ENCODE peak calls at places on chromosome 19, in four cellular contexts. V, M, F and K are unnamed samples.
A peak's percentile ranks its signal among the peaks of the same experiment; 100 is the strongest.

GRCh38 chr19:1090731-1091543 is 4.2 kb downstream of the POLR2E start:
- DNase-seq in V (no peak), M (no peak), F (no peak), K (no peak)

GRCh38 chr19:33306853-33307792 is 4.8 kb upstream of the CEBPA start:
- DNase-seq in V (no peak), M (no peak), F (no peak), K (no peak)

GRCh38 chr19:33502991-33503790 is 18.4 kb downstream of the PEPD start:
- DNase-seq in V (no peak), M (no peak), F (peak; percentile 49), K (no peak)

GRCh38 chr19:7250951-7251350 is 43.3 kb downstream of the INSR start:
- DNase-seq in V (peak; percentile 70), M (no peak), F (no peak), K (no peak)

GRCh38 chr19:39645800-39646411 is 9.8 kb upstream of the LGALS16 start:
- DNase-seq in V (peak; percentile 2), M (peak; percentile 55), F (no peak), K (no peak)

GRCh38 chr19:4449022-4449825 is 8.4 kb downstream of the UBXN6 start:
- DNase-seq in V (no peak), M (no peak), F (no peak), K (no peak)

GRCh38 chr19:38265213-38265861 is 964 bp downstream of the SPINT2 start:
- DNase-seq in V (no peak), M (peak; percentile 30), F (no peak), K (no peak)

GRCh38 chr19:16268676-16269319 is 55.8 kb upstream of the KLF2 start:
- DNase-seq in V (no peak), M (no peak), F (no peak), K (no peak)

GRCh38 chr19:45254044-45254531 is 3.0 kb downstream of the MARK4 start:
- DNase-seq in V (no peak), M (no peak), F (no peak), K (no peak)

GRCh38 chr19:30666301-30666803 is 294.2 kb downstream of the ZNF536 start:
- DNase-seq in V (peak; percentile 15), M (peak; percentile 69), F (peak; percentile 82), K (no peak)

GRCh38 chr19:18763674-18764590 is 27.2 kb downstream of the COMP start:
- DNase-seq in V (peak; percentile 85), M (no peak), F (no peak), K (no peak)

GRCh38 chr19:42285546-42285945 is 16.4 kb upstream of the PRR19 start:
- DNase-seq in V (no peak), M (no peak), F (no peak), K (no peak)

GRCh38 chr19:33434090-33434885 is 60.8 kb downstream of the CEBPG start:
- DNase-seq in V (no peak), M (no peak), F (peak; percentile 62), K (no peak)

GRCh38 chr19:18514800-18515682 is 6.8 kb downstream of the ELL start:
- DNase-seq in V (peak; percentile 31), M (peak; percentile 32), F (peak; percentile 86), K (no peak)

GRCh38 chr19:15124572-15125231 is 17.5 kb downstream of the SYDE1 start:
- DNase-seq in V (no peak), M (no peak), F (peak; percentile 91), K (peak; percentile 43)

GRCh38 chr19:40596608-40597328 is 4.4 kb upstream of the LTBP4 start:
- DNase-seq in V (no peak), M (peak; percentile 84), F (peak; percentile 91), K (no peak)

GRCh38 chr19:50327461-50328256 is 1.5 kb downstream of the KCNC3 start:
- DNase-seq in V (no peak), M (no peak), F (peak; percentile 34), K (no peak)

GRCh38 chr19:4722671-4723464 is 774 bp downstream of the DPP9 start:
- DNase-seq in V (peak; percentile 87), M (no peak), F (peak; percentile 87), K (no peak)

GRCh38 chr19:45173816-45174215 is 4.2 kb downstream of the TRAPPC6A start:
- DNase-seq in V (peak; percentile 79), M (no peak), F (no peak), K (no peak)

GRCh38 chr19:47158879-47159509 is 28.4 kb downstream of the SAE1 start:
- DNase-seq in V (peak; percentile 48), M (no peak), F (no peak), K (no peak)

GRCh38 chr19:4984106-4984380 is 15.1 kb downstream of the KDM4B start:
- DNase-seq in V (no peak), M (no peak), F (peak; percentile 61), K (no peak)

GRCh38 chr19:50739841-50740426 is 16.8 kb downstream of the CLEC11A start:
- DNase-seq in V (no peak), M (no peak), F (no peak), K (no peak)

GRCh38 chr19:55451522-55452380 is 8.7 kb upstream of the SHISA7 start:
- DNase-seq in V (no peak), M (no peak), F (no peak), K (no peak)